ENCODE peak calls at places on chromosome 11, in eight cellular contexts. J is HFFc6; X is transverse colon; A is NB4; N is RWPE1; P is CD4-positive, alpha-beta T cell; O is A549; U is astrocyte of the cerebellum. G is an unnamed sample.

GRCh38 chr11:80096736-80097135 is 655.9 kb upstream of the TENM4 start:
- DNase-seq in X (no peak), O (no peak), J (peak; percentile 88), A (no peak), N (peak; percentile 40), U (peak; percentile 81), P (no peak), G (no peak)

GRCh38 chr11:130611791-130612251 is 163.4 kb downstream of the ADAMTS15 start:
- DNase-seq in O (peak; percentile 74), J (no peak), U (no peak), X (no peak), P (no peak), A (no peak), N (peak; percentile 69), G (no peak)

GRCh38 chr11:63892233-63892632 is 24.7 kb downstream of the RCOR2 start:
- DNase-seq in P (no peak), O (no peak), A (peak; percentile 68), J (peak; percentile 24), U (peak; percentile 40), X (no peak), N (no peak), G (no peak)

GRCh38 chr11:57787920-57788716 is 26.5 kb downstream of the CTNND1 start:
- DNase-seq in J (no peak), N (peak; percentile 91), U (no peak), O (no peak), A (peak; percentile 93), X (no peak), P (no peak), G (peak; percentile 60)

GRCh38 chr11:91981995-91982394 is 242.6 kb upstream of the FAT3 start:
- DNase-seq in U (peak; percentile 99), X (peak; percentile 36), A (no peak), O (peak; percentile 80), N (peak; percentile 81), J (peak; percentile 96), P (no peak), G (no peak)

GRCh38 chr11:93571612-93572011 is 28.4 kb upstream of the SMCO4 start:
- DNase-seq in O (no peak), U (no peak), N (no peak), X (no peak), A (no peak), P (no peak), J (no peak), G (no peak)

GRCh38 chr11:1532606-1533341 is 39.3 kb downstream of the DUSP8 start:
- DNase-seq in P (no peak), X (no peak), N (peak; percentile 32), U (peak; percentile 76), O (no peak), A (no peak), J (no peak), G (no peak)

GRCh38 chr11:68653486-68654430 is 30.6 kb upstream of the GAL start:
- DNase-seq in N (no peak), X (no peak), J (no peak), O (no peak), A (no peak), P (no peak), U (no peak), G (no peak)

GRCh38 chr11:103863497-103863896 is 172.9 kb upstream of the DDI1 start:
- DNase-seq in A (no peak), P (no peak), U (no peak), X (no peak), N (no peak), J (peak; percentile 65), O (no peak), G (no peak)

GRCh38 chr11:61551630-61552029 is 29.2 kb downstream of the SYT7 start:
- DNase-seq in N (no peak), A (no peak), X (no peak), J (peak; percentile 14), U (no peak), P (no peak), O (peak; percentile 42), G (no peak)

GRCh38 chr11:77067776-77068460 is 1.1 kb downstream of the CAPN5 start:
- DNase-seq in N (no peak), A (no peak), X (peak; percentile 11), P (no peak), J (no peak), O (no peak), U (no peak), G (peak; percentile 7)

GRCh38 chr11:65871811-65872548 is 620 bp downstream of the EFEMP2 start:
- DNase-seq in U (no peak), O (no peak), A (no peak), N (no peak), X (no peak), J (peak; percentile 26), P (no peak), G (no peak)

GRCh38 chr11:13440100-13440855 is 22.7 kb downstream of the BTBD10 start:
- DNase-seq in O (peak; percentile 78), P (no peak), N (peak; percentile 81), J (peak; percentile 93), U (peak; percentile 85), A (no peak), X (peak; percentile 27), G (no peak)

GRCh38 chr11:70519117-70519516 is 120.8 kb downstream of the CTTN start:
- DNase-seq in P (no peak), A (no peak), J (no peak), O (no peak), N (no peak), X (no peak), U (no peak), G (no peak)

GRCh38 chr11:66882540-66882939 is 25.7 kb downstream of the LRFN4 start:
- DNase-seq in J (no peak), N (no peak), O (no peak), U (no peak), X (no peak), P (no peak), A (no peak), G (no peak)

GRCh38 chr11:2206291-2206690 is 34.7 kb upstream of the TH start:
- DNase-seq in X (no peak), O (no peak), J (no peak), P (no peak), N (no peak), A (no peak), U (no peak), G (no peak)

GRCh38 chr11:45982656-45983470 is 60.4 kb downstream of the LARGE2 start:
- DNase-seq in N (peak; percentile 75), U (peak; percentile 45), X (no peak), P (no peak), A (peak; percentile 57), O (peak; percentile 11), J (peak; percentile 38), G (no peak)

GRCh38 chr11:2771758-2772466 is 72.1 kb upstream of the KCNQ1OT1 start:
- DNase-seq in J (no peak), A (no peak), U (no peak), N (no peak), X (no peak), O (no peak), P (no peak), G (no peak)

GRCh38 chr11:1060885-1061616 is 13.6 kb upstream of the MUC2 start:
- DNase-seq in J (peak; percentile 70), O (peak; percentile 89), U (no peak), A (no peak), N (peak; percentile 94), X (peak; percentile 92), P (no peak), G (no peak)

DNA sequence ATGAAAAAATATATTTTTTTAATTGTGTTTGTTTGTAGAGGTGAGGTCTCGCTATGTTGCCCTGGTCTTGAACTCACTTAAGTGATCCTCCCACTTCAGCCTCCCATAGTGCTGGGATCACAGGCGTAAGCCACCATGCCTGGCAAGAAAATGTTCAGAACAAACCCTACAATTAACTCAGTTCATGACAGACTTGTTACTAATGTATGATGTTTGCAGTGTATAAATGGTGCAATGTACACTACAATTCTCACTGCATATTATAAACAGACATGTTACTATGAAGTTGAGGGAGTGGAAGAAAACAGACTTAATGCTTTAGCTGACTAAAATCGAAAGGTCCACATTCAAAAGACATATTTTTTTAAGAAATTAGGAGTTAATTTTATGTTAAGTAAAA is 59.0 kb downstream of the SIK3 start:
- DNase-seq in X (no peak), N (no peak), U (no peak), O (no peak), A (no peak), P (no peak), J (no peak), G (no peak)
- TF ChIP-seq CTCF in X (no peak), N (no peak), U (no peak), O (no peak), A (no peak), P (no peak), J (no peak), G (no peak)

DNA sequence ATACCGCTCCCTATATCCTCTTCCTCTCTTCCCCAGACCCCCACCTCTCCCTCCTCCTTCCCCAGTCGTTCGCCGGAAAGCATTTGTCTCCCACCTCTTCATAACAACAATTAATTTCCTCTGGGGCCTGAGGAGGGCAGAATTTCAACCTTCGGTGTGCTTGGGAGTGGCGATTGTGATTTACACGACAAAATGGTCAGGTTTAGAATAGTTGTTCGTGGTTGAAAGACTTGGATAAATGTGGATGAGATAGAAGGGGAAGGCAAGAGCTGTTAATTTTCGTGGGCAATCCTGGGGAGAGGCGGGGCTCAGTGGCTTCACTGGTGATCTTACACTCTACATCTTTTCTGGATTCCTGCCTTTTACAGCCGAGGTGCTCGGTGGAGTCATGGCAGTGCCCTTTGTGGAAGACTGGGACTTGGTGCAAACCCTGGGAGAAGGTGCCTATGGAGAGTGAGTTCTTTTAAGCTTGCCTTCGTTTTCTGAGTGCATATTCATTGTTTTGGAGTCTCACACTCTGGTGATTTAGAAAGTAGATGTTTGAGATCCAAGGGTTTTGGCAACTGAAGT is 1.5 kb downstream of the CHEK1 start:
- DNase-seq in U (peak; percentile 46), J (peak; percentile 81), X (no peak), O (no peak), N (no peak), A (no peak), P (peak; percentile 8), G (peak; percentile 58)
- TF ChIP-seq CTCF in U (peak; percentile 51), J (peak; percentile 68), X (no peak), O (peak; percentile 25), N (peak; percentile 42), A (peak; percentile 7), P (peak; percentile 38), G (peak; percentile 24)

DNA sequence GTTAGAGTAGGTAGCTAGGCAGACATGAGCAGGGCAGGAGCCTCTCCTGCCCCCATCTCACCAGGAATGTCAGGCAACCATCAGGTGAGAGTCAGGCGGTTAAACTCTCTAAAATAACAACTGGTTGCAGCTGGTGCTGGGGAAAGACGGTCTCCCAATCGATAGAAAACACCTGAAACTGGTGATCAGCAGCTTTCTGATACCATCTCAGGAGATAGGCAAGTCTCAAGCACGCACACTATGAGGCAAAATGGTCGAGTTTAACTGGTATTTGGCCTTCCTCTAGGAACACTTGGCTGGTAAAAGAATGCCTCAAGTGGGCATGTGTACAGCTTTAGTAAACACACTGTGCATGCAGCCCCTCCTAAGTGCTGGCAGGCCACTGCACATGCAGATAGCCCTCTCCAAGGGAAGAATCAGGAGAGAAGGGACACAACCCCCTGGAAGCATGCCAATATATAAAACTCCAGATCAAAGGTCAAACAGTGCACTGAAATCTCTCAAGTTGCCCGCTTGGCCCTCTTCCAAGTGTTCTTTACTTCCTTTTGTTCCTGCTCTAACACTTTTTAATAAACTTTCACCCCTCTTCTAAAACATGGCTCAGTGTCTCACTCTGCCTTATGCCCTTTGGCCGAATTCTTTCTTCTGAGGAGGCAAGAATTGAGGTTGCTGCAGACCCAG is 88.7 kb downstream of the USP35 start:
- DNase-seq in A (no peak), O (no peak), N (no peak), X (peak; percentile 77), U (no peak), P (no peak), J (no peak), G (no peak)
- TF ChIP-seq CTCF in A (no peak), O (no peak), N (no peak), X (no peak), U (no peak), P (no peak), J (no peak), G (no peak)

GRCh38 chr11:35464308-35464707 is 45.0 kb upstream of the SLC1A2 start:
- DNase-seq in O (no peak), N (no peak), J (no peak), A (no peak), P (no peak), X (no peak), U (no peak), G (no peak)
- TF ChIP-seq CTCF in O (peak; percentile 35), N (no peak), J (peak; percentile 61), A (no peak), P (no peak), X (no peak), U (peak; percentile 35), G (no peak)

G was measured in GM20000.